ENCODE peak calls at places on chromosomes 5 and 9, in nine cellular contexts. H is T-helper 17 cell; T is HT1080; P is endothelial cell; C is HFFc6; E is EL; I is activated naive CD4-positive, alpha-beta T cell treated with anti-CD3 and anti-CD28 coated beads, Interleukin-2, amount 50 U/mL, for 72 hours; D is colonic mucosa; R is left ventricle myocardium inferior. Z is an unnamed sample.
A peak's percentile ranks its signal among the peaks of the same experiment; 100 is the strongest.

GRCh38 chr5:32534056-32534455 is 51.3 kb upstream of the SUB1 start:
- DNase-seq in E (no peak), P (no peak), H (no peak), D (no peak), I (no peak), C (no peak), R (no peak), T (no peak), Z (no peak)

GRCh38 chr5:136195971-136196577 is 3.1 kb upstream of the SMIM32 start:
- DNase-seq in E (no peak), R (no peak), T (no peak), H (no peak), I (no peak), D (peak; percentile 17), C (no peak), P (no peak), Z (no peak)

GRCh38 chr9:101307041-101307440 is 77.8 kb downstream of the BAAT start:
- DNase-seq in I (no peak), D (no peak), R (no peak), C (no peak), E (no peak), H (no peak), P (no peak), T (no peak), Z (no peak)

GRCh38 chr5:168947212-168947868 is 353.6 kb downstream of the SLIT3 start:
- DNase-seq in C (peak; percentile 45), D (peak; percentile 50), I (no peak), E (peak; percentile 45), P (peak; percentile 76), H (no peak), T (peak; percentile 44), R (peak; percentile 24), Z (no peak)

GRCh38 chr5:168976311-168976893 is 324.5 kb downstream of the SLIT3 start:
- DNase-seq in E (no peak), I (no peak), D (no peak), C (peak; percentile 11), R (no peak), P (no peak), T (no peak), H (no peak), Z (no peak)

GRCh38 chr9:120078112-120078511 is 501.9 kb downstream of the CDK5RAP2 start:
- DNase-seq in P (no peak), I (no peak), H (no peak), C (no peak), E (no peak), D (no peak), T (no peak), R (no peak), Z (no peak)

GRCh38 chr9:1046639-1047604 is 3.2 kb upstream of the DMRT2 start:
- DNase-seq in E (no peak), H (no peak), D (no peak), I (no peak), P (no peak), T (no peak), R (no peak), C (no peak), Z (peak; percentile 59)

GRCh38 chr5:104628906-104629305 is 1066.3 kb upstream of the NUDT12 start:
- DNase-seq in R (no peak), D (no peak), C (no peak), I (no peak), P (no peak), E (no peak), H (no peak), T (no peak), Z (no peak)

GRCh38 chr5:101418735-101419134 is 515.7 kb upstream of the ST8SIA4 start:
- DNase-seq in P (no peak), I (no peak), R (no peak), H (no peak), D (no peak), C (no peak), T (no peak), E (no peak), Z (no peak)

GRCh38 chr9:136572003-136572595 is 26.3 kb upstream of the NOTCH1 start:
- DNase-seq in I (no peak), C (no peak), D (no peak), H (no peak), E (peak; percentile 84), T (peak; percentile 67), R (peak; percentile 75), P (peak; percentile 57), Z (peak; percentile 62)